ENCODE peak calls at places on chromosomes 13 and 19, in four cellular contexts. M, K, U and L are unnamed samples. For H3K4me1, the result is how much of the 10 kb centered on the place peaks cover.

GRCh38 chr19:30014770-30015169 is 72.7 kb downstream of the URI1 start:
- DNase-seq in M (no peak), K (no peak), U (no peak), L (no peak)

GRCh38 chr19:48511800-48512503 is at the start of gene LMTK3:
- DNase-seq in M (no peak), K (no peak), U (no peak), L (peak)

GRCh38 chr19:1058112-1058511 is 8.9 kb upstream of the ARHGAP45 start:
- DNase-seq in M (no peak), K (no peak), U (no peak), L (peak)

GRCh38 chr13:52344108-52344507 is 61.9 kb downstream of the THSD1 start:
- DNase-seq in M (no peak), K (no peak), U (no peak), L (no peak)

GRCh38 chr13:101529419-101529818 is 76.9 kb downstream of the ITGBL1 start:
- DNase-seq in M (no peak), K (no peak), U (peak), L (no peak)

GRCh38 chr19:49997709-49998108 is 27.5 kb downstream of the VRK3 start:
- DNase-seq in M (no peak), K (peak), U (no peak), L (no peak)

GRCh38 chr19:33946535-33947323 is 150.1 kb downstream of the KCTD15 start:
- DNase-seq in M (no peak), K (no peak), U (no peak), L (no peak)

GRCh38 chr13:100815476-100816046 is 141.0 kb upstream of the TMTC4 start:
- DNase-seq in M (no peak), K (no peak), U (no peak), L (no peak)

GRCh38 chr19:7213628-7214328 is 80.4 kb downstream of the INSR start:
- DNase-seq in M (no peak), K (no peak), U (no peak), L (no peak)

GRCh38 chr13:26280295-26280694 is 26.4 kb downstream of the CDK8 start:
- DNase-seq in M (no peak), K (no peak), U (no peak), L (no peak)

GRCh38 chr19:4694211-4694987 is 24.3 kb upstream of the MYDGF start:
- DNase-seq in M (no peak), K (no peak), U (peak), L (no peak)

GRCh38 chr19:55156202-55157063 is 1.1 kb downstream of the TNNI3 start:
- DNase-seq in M (peak), K (no peak), U (peak), L (no peak)

GRCh38 chr13:62357887-62358645 is 942.4 kb upstream of the PCDH20 start:
- DNase-seq in M (peak), K (peak), U (peak), L (no peak)

GRCh38 chr13:57087006-57087405 is 53.7 kb upstream of the PRR20A start:
- DNase-seq in M (no peak), K (no peak), U (no peak), L (no peak)

GRCh38 chr13:30034448-30034795 is 184.0 kb upstream of the UBL3 start:
- DNase-seq in M (no peak), K (no peak), U (no peak), L (no peak)

GRCh38 chr19:50658438-50659317 is 9.4 kb downstream of the C19orf81 start:
- DNase-seq in M (peak), K (no peak), U (no peak), L (peak)

GRCh38 chr19:41175825-41176734 is 16.9 kb upstream of the CYP2S1 start:
- DNase-seq in M (peak), K (no peak), U (no peak), L (peak)

GRCh38 chr19:3146677-3147100 is 10.9 kb downstream of the GNA15 start:
- DNase-seq in M (no peak), K (no peak), U (peak), L (peak)

GRCh38 chr13:34207872-34208271 is 389.9 kb downstream of the RFC3 start:
- DNase-seq in M (no peak), K (no peak), U (no peak), L (no peak)

GRCh38 chr19:46030861-46031550 is 8.2 kb upstream of the PGLYRP1 start:
- DNase-seq in M (peak), K (no peak), U (no peak), L (no peak)

GRCh38 chr19:31170046-31170445 is 179.2 kb downstream of the TSHZ3 start:
- DNase-seq in M (no peak), K (no peak), U (no peak), L (no peak)

GRCh38 chr13:60009300-60010248 is 154.2 kb downstream of the DIAPH3 start:
- DNase-seq in M (peak), K (no peak), U (no peak), L (no peak)

GRCh38 chr13:40026174-40026585 is 370.7 kb downstream of the COG6 start:
- DNase-seq in M (no peak), K (peak), U (no peak), L (peak)

GRCh38 chr19:41226053-41226873 is 7.2 kb downstream of the AXL start:
- DNase-seq in M (peak), K (no peak), U (no peak), L (peak)

GRCh38 chr13:28531195-28531955 is 36.4 kb upstream of the FLT1 start:
- DNase-seq in M (peak), K (no peak), U (no peak), L (no peak)

GRCh38 chr19:13844130-13844631 is 32.8 kb upstream of the NANOS3 start:
- DNase-seq in M (peak), K (no peak), U (no peak), L (no peak)

GRCh38 chr19:55210120-55210493 is 806 bp upstream of the PTPRH start:
- DNase-seq in M (peak), K (no peak), U (peak), L (no peak)

GRCh38 chr13:79501538-79502232 is 20.7 kb downstream of the NDFIP2 start:
- DNase-seq in M (no peak), K (no peak), U (no peak), L (no peak)

GRCh38 chr13:100130092-100130491 is 41.2 kb downstream of the PCCA start:
- DNase-seq in M (no peak), K (no peak), U (no peak), L (no peak)

GRCh38 chr13:49435992-49436391 is 7.9 kb downstream of the CAB39L start:
- DNase-seq in M (no peak), K (no peak), U (no peak), L (no peak)

GRCh38 chr19:18520848-18521691 is 800 bp downstream of the ELL start:
- DNase-seq in M (peak), K (no peak), U (no peak), L (no peak)

GRCh38 chr13:107650081-107650701 is 565.1 kb downstream of the LIG4 start:
- DNase-seq in M (peak), K (no peak), U (peak), L (no peak)

GRCh38 chr13:23608704-23609413 is 38.6 kb downstream of the TNFRSF19 start:
- DNase-seq in M (no peak), K (no peak), U (no peak), L (no peak)

GRCh38 chr19:45769821-45770191 is 754 bp upstream of the SIX5 start:
- DNase-seq in M (peak), K (no peak), U (no peak), L (peak)

GRCh38 chr13:49587311-49587847 is 2.0 kb upstream of the RCBTB1 start:
- DNase-seq in M (no peak), K (no peak), U (no peak), L (no peak)

GRCh38 chr19:24159707-24160106 is 72.7 kb downstream of the ZNF254 start:
- DNase-seq in M (peak), K (no peak), U (no peak), L (no peak)

GRCh38 chr13:40187836-40188591 is 478.4 kb downstream of the FOXO1 start:
- DNase-seq in M (no peak), K (no peak), U (no peak), L (peak)

GRCh38 chr19:5789886-5790572 is 934 bp downstream of the DUS3L start:
- DNase-seq in M (no peak), K (no peak), U (no peak), L (no peak)

DNA sequence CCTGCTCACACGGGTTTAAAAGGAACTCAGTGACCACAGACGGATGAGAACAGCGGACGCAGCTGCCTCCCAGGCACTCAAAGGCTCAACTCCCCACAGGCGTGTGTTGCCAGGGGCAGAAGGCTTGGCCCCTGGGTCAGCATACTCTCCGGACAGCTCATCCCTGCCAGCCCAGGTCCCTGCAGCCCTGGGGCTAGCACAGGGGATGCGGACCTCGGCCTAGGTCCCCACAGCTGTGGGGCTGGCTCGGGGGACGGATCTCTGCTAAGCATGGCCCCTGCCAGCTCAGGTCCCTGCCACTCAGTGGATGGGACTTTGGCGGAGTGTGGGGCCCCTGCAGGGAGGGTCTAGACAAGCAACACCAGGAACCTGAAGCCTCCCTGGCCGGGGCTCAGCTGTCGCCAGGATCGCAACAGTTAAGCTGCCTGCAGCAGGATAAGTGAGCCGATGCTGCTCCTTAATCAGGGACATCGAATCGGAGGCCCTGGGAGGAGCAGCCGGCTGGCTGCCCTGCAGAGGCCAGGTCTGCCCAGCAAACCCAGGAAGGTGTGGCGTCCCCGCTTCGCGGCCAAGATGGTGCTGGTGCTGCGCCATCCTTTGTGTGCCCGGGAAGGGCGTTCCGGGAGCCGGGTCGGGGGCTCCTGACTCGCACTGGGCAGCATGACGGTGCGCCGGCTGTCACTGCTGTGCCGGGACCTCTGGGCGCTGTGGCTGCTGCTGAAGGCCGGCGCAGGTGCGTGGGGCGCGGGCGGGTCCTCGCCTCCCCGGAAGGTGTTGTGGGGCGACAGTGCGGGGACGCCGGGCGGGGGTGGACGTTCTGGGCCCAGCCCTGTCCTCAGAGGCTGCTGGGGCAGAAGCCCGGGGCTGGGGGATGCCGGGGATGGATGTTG is 32.5 kb downstream of the MCF2L start:
- DNase-seq in M (peak), K (no peak), U (no peak), L (no peak)
- H3K27ac ChIP-seq in M (peak), K (no peak), U (no peak), L (no peak)

GRCh38 chr19:44753619-44753931 is 5.1 kb downstream of the BCL3 start:
- DNase-seq in M (no peak), K (no peak), U (no peak), L (no peak)
- H3K4me1 ChIP-seq in M (under half), K (under half), U (under half), L (under half)

GRCh38 chr19:8887364-8887763 is 55.2 kb downstream of the MBD3L1 start:
- DNase-seq in M (no peak), K (no peak), U (no peak), L (no peak)
- H3K4me3 ChIP-seq in M (no peak), K (no peak), U (no peak), L (no peak)

DNA sequence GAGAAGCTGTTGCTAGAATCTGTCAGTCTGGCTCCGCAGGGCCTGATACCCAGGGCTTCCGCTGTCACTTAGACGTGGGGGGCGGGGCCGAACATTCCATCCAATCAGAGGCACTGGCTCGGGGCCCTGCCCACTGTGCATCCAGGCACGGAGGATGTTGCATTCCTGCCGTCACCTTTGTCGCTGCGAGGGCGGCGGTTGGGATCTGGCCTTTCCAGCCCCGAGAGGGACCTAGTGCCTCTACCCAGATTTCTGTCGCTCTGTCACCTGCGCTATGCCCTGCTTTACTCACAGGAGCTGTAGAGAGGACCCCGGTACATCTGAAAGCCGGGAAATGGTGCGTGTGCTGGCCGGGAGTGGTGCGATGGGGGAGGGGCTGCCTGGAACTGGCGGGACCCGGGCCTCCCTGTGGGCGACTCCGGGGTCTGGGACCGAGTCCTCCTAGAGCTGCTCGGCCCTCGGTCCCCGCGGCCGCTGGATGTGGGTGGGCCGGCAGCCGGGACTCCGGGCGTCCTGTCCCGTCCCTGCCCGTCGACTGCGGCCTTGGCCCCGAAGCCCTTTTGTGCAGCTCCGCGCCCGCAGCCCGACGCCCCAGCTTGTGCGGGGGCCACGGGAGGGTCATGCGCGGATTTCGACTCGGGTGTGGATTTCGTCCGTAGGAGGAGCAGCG is at the start of gene ZNF439:
- DNase-seq in M (peak), K (peak), U (peak), L (peak)
- H3K27ac ChIP-seq in M (peak), K (no peak), U (peak), L (peak)

GRCh38 chr13:110322126-110322827 is 15.2 kb downstream of the COL4A2 start:
- DNase-seq in M (no peak), K (no peak), U (no peak), L (no peak)
- H3K4me1 ChIP-seq in M (under half), K (under half), U (under half), L (under half)

GRCh38 chr19:51702754-51703654 is 9.9 kb downstream of the SPACA6 start:
- DNase-seq in M (peak), K (no peak), U (no peak), L (peak)

GRCh38 chr19:51701468-51702100 is 8.5 kb downstream of the SPACA6 start:
- DNase-seq in M (no peak), K (no peak), U (no peak), L (no peak)

GRCh38 chr19:51704601-51705000 is 11.5 kb downstream of the SPACA6 start:
- DNase-seq in M (no peak), K (no peak), U (no peak), L (no peak)

GRCh38 chr19:51703655-51704515 is 10.8 kb downstream of the SPACA6 start:
- DNase-seq in M (peak), K (peak), U (peak), L (peak)

DNA sequence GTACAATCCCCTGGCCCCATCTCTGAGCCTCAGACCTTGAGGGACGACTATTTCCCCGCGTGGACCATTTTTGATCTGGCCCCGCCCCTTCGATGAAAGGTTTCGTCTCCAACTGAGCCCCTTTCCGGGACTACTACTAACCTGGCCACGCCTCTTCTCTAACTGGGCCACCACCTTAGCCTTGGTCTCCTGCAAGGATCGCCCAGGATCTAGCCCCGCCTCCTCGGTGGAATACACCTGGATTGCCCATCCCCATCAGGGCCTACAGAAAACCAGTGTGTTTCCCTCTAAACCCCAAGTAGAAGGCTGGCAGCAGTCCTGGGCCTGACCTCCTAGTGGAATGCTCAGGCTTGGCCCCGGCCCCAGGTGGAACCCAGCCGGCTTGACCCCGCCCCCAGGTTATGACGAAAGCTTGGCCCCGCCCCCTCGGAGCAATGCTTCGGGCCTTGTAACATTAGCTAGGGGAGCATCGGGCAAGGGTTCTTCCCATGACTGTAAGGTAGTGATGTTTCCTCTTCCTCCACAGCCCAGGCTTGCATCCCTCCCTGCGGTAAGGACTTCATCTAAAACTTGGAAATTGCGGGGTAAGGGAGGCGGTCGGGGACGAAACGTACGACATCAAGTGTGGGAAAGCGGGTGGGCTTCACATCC is 9.1 kb downstream of the SPACA6 start:
- DNase-seq in M (peak), K (no peak), U (no peak), L (no peak)
- H3K4me3 ChIP-seq in M (no peak), K (no peak), U (peak), L (no peak)

GRCh38 chr13:48159436-48160225 is 64.7 kb upstream of the MED4 start:
- DNase-seq in M (no peak), K (no peak), U (no peak), L (no peak)

GRCh38 chr13:48160879-48161278 is 66.0 kb upstream of the MED4 start:
- DNase-seq in M (no peak), K (no peak), U (no peak), L (no peak)

GRCh38 chr13:48163066-48163465 is 68.2 kb upstream of the MED4 start:
- DNase-seq in M (no peak), K (no peak), U (no peak), L (no peak)

GRCh38 chr13:48161530-48162179 is 66.8 kb upstream of the MED4 start:
- DNase-seq in M (no peak), K (no peak), U (no peak), L (no peak)

GRCh38 chr13:48162182-48162581 is 67.3 kb upstream of the MED4 start:
- DNase-seq in M (no peak), K (no peak), U (no peak), L (no peak)
- H3K27ac ChIP-seq in M (no peak), K (no peak), U (no peak), L (no peak)

DNA sequence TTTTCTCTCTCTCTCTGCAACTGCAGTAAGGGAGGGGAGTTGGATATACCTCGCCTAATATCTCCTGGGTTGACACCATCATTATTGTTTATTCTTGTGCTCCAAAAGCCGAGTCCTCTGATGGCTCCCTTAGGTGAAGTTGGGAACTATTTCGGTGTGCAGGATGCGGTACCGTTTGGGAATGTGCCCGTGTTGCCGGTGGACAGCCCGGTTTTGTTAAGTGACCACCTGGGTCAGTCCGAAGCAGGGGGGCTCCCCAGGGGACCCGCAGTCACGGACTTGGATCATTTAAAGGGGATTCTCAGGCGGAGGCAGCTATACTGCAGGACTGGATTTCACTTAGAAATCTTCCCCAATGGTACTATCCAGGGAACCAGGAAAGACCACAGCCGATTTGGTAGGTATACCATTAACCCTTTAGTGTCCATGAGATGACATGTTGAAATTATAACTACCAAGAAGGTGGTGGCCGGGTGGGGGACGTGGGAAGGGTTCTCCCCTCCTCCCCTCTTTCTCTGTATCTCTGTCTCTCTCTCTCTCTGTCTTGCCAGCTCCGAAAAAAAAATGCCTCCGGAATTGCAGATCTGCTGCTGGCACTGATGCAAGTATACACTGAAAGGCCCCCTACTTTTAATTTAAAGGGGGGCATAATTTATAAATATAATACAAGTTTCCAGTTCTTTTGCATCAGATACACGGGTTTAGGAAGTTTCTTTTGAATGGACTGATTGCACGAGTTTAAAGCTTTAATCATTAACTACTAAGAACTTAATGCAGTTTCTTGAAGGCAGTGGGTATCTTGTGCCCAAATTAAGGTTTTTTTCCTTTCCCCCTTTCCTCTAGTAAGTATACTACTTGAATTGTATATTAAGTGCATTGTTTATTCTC is 1.2 kb downstream of the FGF9 start:
- DNase-seq in M (no peak), K (no peak), U (no peak), L (no peak)
- H3K4me1 ChIP-seq in M (under half), K (under half), U (under half), L (under half)